ENCODE peak calls at places on chromosomes 13 and 19, in seven cellular contexts. I is CD8-positive, alpha-beta memory T cell; U is left lung; R is heart right ventricle; G is breast epithelium; M is A549; F is K562. T is an unnamed sample. For H3K4me1, the result is how much of the 10 kb centered on the place peaks cover.

GRCh38 chr19:3554254-3555083 is 2.9 kb downstream of the MFSD12 start:
- DNase-seq in M (no peak), I (peak), G (no peak), F (no peak), U (no peak), R (no peak), T (no peak)

GRCh38 chr13:67099494-67099893 is 130.6 kb downstream of the PCDH9 start:
- DNase-seq in I (no peak), G (no peak), U (no peak), M (no peak), R (no peak), F (no peak), T (no peak)

GRCh38 chr19:16340092-16340491 is 15.5 kb downstream of the KLF2 start:
- DNase-seq in I (no peak), R (no peak), U (no peak), F (no peak), M (no peak), G (no peak), T (no peak)

GRCh38 chr13:51632643-51633357 is 48.5 kb downstream of the WDFY2 start:
- DNase-seq in F (no peak), I (no peak), G (no peak), M (no peak), U (no peak), R (no peak), T (no peak)

GRCh38 chr19:50300814-50301606 is 28.2 kb downstream of the KCNC3 start:
- DNase-seq in R (no peak), M (peak), U (no peak), F (no peak), I (no peak), G (no peak), T (peak)

GRCh38 chr13:89695343-89696257 is 1651.9 kb upstream of the MIR17HG start:
- DNase-seq in F (no peak), I (no peak), R (no peak), M (peak), U (no peak), G (no peak), T (peak)

GRCh38 chr13:94239135-94239534 is 240.3 kb downstream of the DCT start:
- DNase-seq in F (no peak), M (no peak), I (no peak), R (no peak), U (no peak), G (no peak), T (no peak)

GRCh38 chr13:75178436-75178835 is 303.5 kb downstream of the TBC1D4 start:
- DNase-seq in R (no peak), F (no peak), I (no peak), U (no peak), G (no peak), M (no peak), T (no peak)

GRCh38 chr13:67186985-67187569 is 43.1 kb downstream of the PCDH9 start:
- DNase-seq in F (no peak), R (no peak), I (no peak), M (no peak), U (no peak), G (no peak), T (no peak)

GRCh38 chr19:38392707-38393308 is 4.3 kb downstream of the SPRED3 start:
- DNase-seq in U (no peak), I (no peak), M (peak), R (no peak), F (peak), G (no peak), T (peak)

GRCh38 chr13:22596157-22596863 is 584.5 kb upstream of the SGCG start:
- DNase-seq in M (no peak), R (no peak), G (no peak), I (no peak), F (no peak), U (no peak), T (peak)

GRCh38 chr13:33782631-33783030 is 35.3 kb upstream of the RFC3 start:
- DNase-seq in U (no peak), R (no peak), F (no peak), G (no peak), M (no peak), I (no peak), T (no peak)

GRCh38 chr13:50203256-50204083 is 188.2 kb downstream of the KCNRG start:
- DNase-seq in I (no peak), R (no peak), M (no peak), F (no peak), U (no peak), G (no peak), T (no peak)

GRCh38 chr13:84265365-84265764 is 383.1 kb upstream of the SLITRK1 start:
- DNase-seq in R (no peak), U (no peak), G (no peak), I (no peak), M (no peak), F (no peak), T (no peak)

GRCh38 chr13:51298812-51299211 is 40.7 kb upstream of the SERPINE3 start:
- DNase-seq in U (no peak), M (no peak), G (no peak), F (no peak), R (no peak), I (no peak), T (no peak)

GRCh38 chr19:17052439-17052838 is 22.8 kb downstream of the HAUS8 start:
- DNase-seq in G (no peak), U (no peak), R (no peak), F (no peak), M (no peak), I (no peak), T (peak)

GRCh38 chr19:29404951-29405727 is 120.7 kb upstream of the VSTM2B start:
- DNase-seq in M (no peak), I (no peak), U (peak), F (no peak), G (no peak), R (no peak), T (peak)

GRCh38 chr19:44602071-44602470 is 11.3 kb upstream of the IGSF23 start:
- DNase-seq in I (no peak), R (no peak), M (no peak), G (no peak), U (no peak), F (no peak), T (no peak)

GRCh38 chr19:4524808-4525562 is 6.7 kb upstream of the PLIN4 start:
- DNase-seq in F (peak), U (no peak), G (no peak), I (peak), M (peak), R (peak), T (peak)

GRCh38 chr13:24149306-24150032 is 11.1 kb upstream of the SPATA13 start:
- DNase-seq in M (no peak), I (no peak), G (no peak), U (no peak), F (no peak), R (no peak), T (no peak)

GRCh38 chr19:48745208-48745995 is 1.3 kb downstream of the IZUMO1 start:
- DNase-seq in R (no peak), F (peak), U (no peak), I (peak), G (no peak), M (peak), T (peak)

GRCh38 chr13:114099191-114099590 is 33.2 kb downstream of the RASA3 start:
- DNase-seq in U (peak), G (peak), I (no peak), R (peak), F (peak), M (peak), T (peak)

GRCh38 chr19:16416996-16417395 is 54.8 kb downstream of the EPS15L1 start:
- DNase-seq in I (no peak), U (no peak), F (no peak), R (no peak), G (no peak), M (no peak), T (no peak)

GRCh38 chr13:93080587-93080986 is 146.0 kb upstream of the GPC6 start:
- DNase-seq in F (no peak), R (no peak), U (no peak), G (no peak), I (no peak), M (no peak), T (peak)

GRCh38 chr19:41399525-41399924 is 1.9 kb downstream of the BCKDHA start:
- DNase-seq in G (no peak), U (no peak), M (no peak), F (no peak), R (no peak), I (no peak), T (no peak)

GRCh38 chr13:84096221-84096620 is 213.9 kb upstream of the SLITRK1 start:
- DNase-seq in F (no peak), R (no peak), U (no peak), G (no peak), I (no peak), M (no peak), T (no peak)

GRCh38 chr13:24293761-24294160 is 15.6 kb upstream of the C1QTNF9 start:
- DNase-seq in G (no peak), U (no peak), F (no peak), I (no peak), R (no peak), M (no peak), T (no peak)

DNA sequence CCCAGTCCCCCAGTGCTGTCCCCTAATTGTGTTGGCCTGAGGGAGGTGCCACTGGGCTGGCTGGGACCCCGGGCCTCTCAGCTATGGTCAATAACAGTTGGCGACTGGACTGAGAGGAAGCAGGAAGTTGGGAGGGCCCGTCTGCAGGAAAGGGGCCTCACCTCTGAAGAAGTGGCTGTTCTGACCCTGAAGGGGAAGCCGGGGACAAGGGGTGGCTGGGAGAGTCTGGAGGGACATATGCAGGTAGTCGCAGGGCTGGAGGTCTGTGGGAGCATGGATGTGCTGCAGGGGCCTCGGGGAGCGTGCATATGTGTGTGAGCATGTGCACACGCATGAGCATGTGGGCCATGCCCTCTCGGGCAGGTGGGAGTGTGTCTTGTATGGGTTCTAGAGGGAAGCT is 5.9 kb downstream of the PKN1 start:
- DNase-seq in U (no peak), G (no peak), R (no peak), I (no peak), M (no peak), F (no peak), T (no peak)
- H3K4me1 ChIP-seq in U (half or more), G (under half), R (half or more), I (half or more), M (under half), F (under half), T (under half)

GRCh38 chr13:112743451-112744305 is 53.8 kb downstream of the ATP11A start:
- DNase-seq in U (no peak), I (no peak), G (no peak), M (no peak), F (no peak), R (no peak), T (peak)

GRCh38 chr13:112742583-112742982 is 52.7 kb downstream of the ATP11A start:
- DNase-seq in U (no peak), M (no peak), I (no peak), R (no peak), G (no peak), F (no peak), T (no peak)

GRCh38 chr13:112740502-112741131 is 50.8 kb downstream of the ATP11A start:
- DNase-seq in U (peak), F (peak), M (no peak), I (no peak), R (peak), G (no peak), T (peak)

GRCh38 chr13:112741185-112741755 is 51.4 kb downstream of the ATP11A start:
- DNase-seq in I (no peak), U (no peak), M (no peak), G (no peak), R (no peak), F (no peak), T (no peak)

DNA sequence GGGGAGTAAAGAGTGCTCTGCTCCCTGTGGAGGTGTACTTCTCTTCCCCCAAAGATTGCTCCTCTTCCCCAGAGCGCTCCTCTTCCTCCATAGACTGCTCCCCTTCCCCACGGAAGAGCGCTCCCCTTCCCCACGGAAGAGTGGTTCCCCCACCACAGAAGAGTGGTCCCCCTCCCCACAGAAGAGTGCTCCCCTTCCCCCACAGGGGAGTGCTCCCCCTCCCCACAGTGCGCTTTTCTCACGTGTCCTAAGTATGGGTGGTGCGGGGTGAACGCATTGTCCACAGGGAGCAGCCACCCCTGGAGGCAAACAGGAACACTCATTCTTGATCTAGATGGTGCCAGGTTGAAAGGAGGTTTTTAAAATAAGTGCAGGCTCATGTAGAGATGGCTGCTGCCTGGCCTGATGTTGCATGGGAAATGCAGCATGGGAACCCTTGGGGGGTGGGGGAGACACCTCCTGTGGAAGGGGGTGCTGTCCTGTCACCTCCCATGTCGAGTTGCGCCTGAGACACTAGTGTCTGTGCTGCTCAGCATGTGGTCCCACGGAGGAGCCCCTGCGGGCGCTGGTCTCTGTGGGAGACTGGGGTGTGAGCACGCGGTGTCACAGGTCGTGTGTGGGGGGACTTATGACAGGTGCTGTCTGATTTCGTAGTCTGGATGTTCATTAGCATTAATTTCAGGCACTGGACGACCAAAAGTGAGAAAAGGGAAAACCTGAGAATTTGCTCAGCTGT is 52.2 kb downstream of the ATP11A start:
- DNase-seq in G (no peak), M (no peak), R (no peak), U (no peak), F (no peak), I (no peak), T (no peak)
- H3K27ac ChIP-seq in G (peak), M (no peak), R (peak), U (no peak), F (no peak), I (no peak), T (peak)

GRCh38 chr13:109809216-109809890 is 23.0 kb upstream of the IRS2 start:
- DNase-seq in R (no peak), U (no peak), G (no peak), F (no peak), I (no peak), M (no peak), T (no peak)

GRCh38 chr13:109804654-109805053 is 18.3 kb upstream of the IRS2 start:
- DNase-seq in R (no peak), G (no peak), M (no peak), F (peak), U (no peak), I (no peak), T (no peak)

GRCh38 chr13:109810761-109811510 is 24.6 kb upstream of the IRS2 start:
- DNase-seq in I (no peak), G (no peak), F (no peak), M (no peak), U (no peak), R (no peak), T (no peak)

GRCh38 chr13:109803822-109804221 is 17.4 kb upstream of the IRS2 start:
- DNase-seq in I (no peak), U (no peak), F (no peak), G (no peak), M (no peak), R (no peak), T (no peak)

GRCh38 chr13:109807345-109807744 is 21.0 kb upstream of the IRS2 start:
- DNase-seq in G (no peak), F (no peak), R (no peak), I (no peak), M (no peak), U (no peak), T (no peak)
- H3K4me1 ChIP-seq in G (under half), F (under half), R (under half), I (under half), M (under half), U (under half), T (under half)

DNA sequence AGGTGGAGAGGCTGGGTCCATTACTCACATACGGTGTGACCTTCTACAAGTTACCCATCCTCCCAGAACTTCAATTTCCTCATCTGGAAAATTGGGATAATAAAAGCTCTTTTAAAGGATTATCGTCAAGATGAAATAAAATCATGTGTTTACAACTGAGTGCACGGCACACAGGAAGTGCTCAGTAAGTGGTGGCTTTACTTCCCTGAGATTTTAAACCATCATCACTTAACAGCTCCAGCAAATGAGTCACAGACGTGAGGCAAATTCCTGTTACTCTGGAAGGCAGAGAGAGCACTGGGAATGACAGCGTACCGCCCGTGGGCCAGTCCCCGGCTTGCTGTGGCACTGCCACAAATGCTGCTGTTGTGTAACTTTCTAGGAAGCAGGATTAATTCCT is 64.1 kb downstream of the MRPL57 start:
- DNase-seq in F (no peak), I (no peak), U (no peak), R (no peak), G (no peak), M (no peak), T (peak)
- H3K27ac ChIP-seq in F (no peak), I (no peak), U (no peak), R (no peak), G (peak), M (no peak), T (no peak)

GRCh38 chr13:46075811-46076210 is 23.3 kb upstream of the ZC3H13 start:
- DNase-seq in I (no peak), G (no peak), F (no peak), M (no peak), U (no peak), R (no peak), T (no peak)
- H3K4me1 ChIP-seq in I (under half), G (under half), F (under half), M (under half), U (under half), R (under half), T (under half)

GRCh38 chr13:98506343-98507059 is 70.4 kb downstream of the STK24 start:
- DNase-seq in I (no peak), G (no peak), F (no peak), R (no peak), M (no peak), U (no peak), T (no peak)

GRCh38 chr13:98507060-98507797 is 69.7 kb downstream of the STK24 start:
- DNase-seq in F (peak), M (no peak), I (no peak), G (peak), U (peak), R (peak), T (peak)

GRCh38 chr13:98503175-98504028 is 73.5 kb downstream of the STK24 start:
- DNase-seq in G (no peak), I (no peak), F (peak), U (no peak), M (no peak), R (no peak), T (no peak)

GRCh38 chr13:98504029-98504351 is 72.9 kb downstream of the STK24 start:
- DNase-seq in I (no peak), U (no peak), F (no peak), G (no peak), R (no peak), M (no peak), T (no peak)

DNA sequence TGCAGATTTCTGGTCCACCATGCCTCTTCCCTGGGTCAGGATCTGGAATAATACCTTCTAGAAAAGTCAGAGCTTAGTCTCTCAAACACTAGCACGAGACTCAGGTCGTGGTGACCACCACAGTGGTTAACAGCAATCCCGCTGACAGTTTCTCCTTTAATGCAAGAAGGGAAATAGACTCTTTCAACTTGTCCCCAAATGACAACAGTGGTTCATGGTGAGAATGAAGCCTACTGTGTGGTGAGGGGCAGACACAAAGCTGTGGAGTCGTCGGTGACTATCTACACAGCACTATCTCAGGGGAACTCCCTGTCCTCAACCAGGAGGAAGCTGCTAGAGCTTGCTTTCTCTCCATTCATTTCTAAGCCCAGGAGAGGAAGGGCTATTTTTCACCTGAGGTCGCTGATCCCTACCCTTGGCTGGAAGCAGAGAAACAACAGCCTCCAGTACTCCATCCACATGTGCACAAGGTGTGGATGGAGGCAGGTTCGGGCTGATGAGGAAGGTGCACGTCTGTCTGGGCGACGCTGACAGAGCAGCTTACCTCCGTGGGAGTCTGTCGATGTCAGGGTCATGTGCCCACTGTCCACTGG is 72.4 kb downstream of the STK24 start:
- DNase-seq in M (no peak), U (no peak), R (no peak), G (no peak), I (no peak), F (no peak), T (no peak)
- H3K27ac ChIP-seq in M (no peak), U (no peak), R (peak), G (peak), I (no peak), F (no peak), T (peak)

GRCh38 chr13:72782717-72783116 is 784 bp downstream of the PIBF1 start:
- DNase-seq in F (no peak), M (no peak), R (no peak), G (no peak), I (no peak), U (no peak), T (peak)
- H3K4me1 ChIP-seq in F (under half), M (under half), R (under half), G (under half), I (under half), U (half or more), T (under half)

GRCh38 chr19:7982651-7983099 is 22.8 kb downstream of the ELAVL1 start:
- DNase-seq in M (no peak), G (no peak), F (no peak), U (no peak), R (no peak), I (no peak), T (no peak)

GRCh38 chr19:7981199-7981598 is 24.2 kb downstream of the ELAVL1 start:
- DNase-seq in M (no peak), U (no peak), G (no peak), F (no peak), I (no peak), R (no peak), T (no peak)

GRCh38 chr19:7980635-7981121 is 24.8 kb downstream of the ELAVL1 start:
- DNase-seq in U (no peak), R (no peak), I (no peak), M (no peak), F (no peak), G (no peak), T (no peak)

GRCh38 chr19:7982103-7982502 is 23.3 kb downstream of the ELAVL1 start:
- DNase-seq in R (no peak), U (no peak), F (no peak), M (no peak), I (no peak), G (no peak), T (no peak)

GRCh38 chr19:7981661-7982060 is 23.8 kb downstream of the ELAVL1 start:
- DNase-seq in G (no peak), R (no peak), M (no peak), I (no peak), F (no peak), U (no peak), T (no peak)
- H3K27ac ChIP-seq in G (peak), R (peak), M (no peak), I (no peak), F (peak), U (no peak), T (no peak)